ENCODE peak calls at places on chromosomes 3 and 15, in seven cellular contexts. Z is GM12891, I is K562, Y is HCT116, N is Panc1, P is breast epithelium, A is GM12892. T is an unnamed sample.
A peak's percentile ranks its signal among the peaks of the same experiment; 100 is the strongest.

GRCh38 chr15:69623521-69624513 is 171.2 kb downstream of the RPLP1 start:
- DNase-seq in Y (no peak), I (no peak), P (no peak), Z (no peak), N (no peak), A (no peak), T (no peak)

GRCh38 chr3:20846081-20846480 is 660.1 kb upstream of the SGO1 start:
- DNase-seq in P (no peak), A (no peak), N (no peak), Y (no peak), I (no peak), Z (no peak), T (no peak)

GRCh38 chr15:54462511-54462913 is 484.3 kb downstream of the UNC13C start:
- DNase-seq in Y (no peak), N (no peak), Z (no peak), I (no peak), A (no peak), P (no peak), T (no peak)

GRCh38 chr3:65619391-65620298 is 419.1 kb downstream of the MAGI1 start:
- DNase-seq in Y (no peak), A (no peak), N (no peak), P (no peak), Z (no peak), I (peak; percentile 57), T (no peak)

GRCh38 chr3:13506239-13506638 is 26.1 kb downstream of the HDAC11 start:
- DNase-seq in Z (no peak), A (no peak), I (no peak), Y (no peak), N (no peak), P (no peak), T (no peak)

GRCh38 chr3:59498995-59499394 is 449.2 kb upstream of the CFAP20DC start:
- DNase-seq in P (no peak), Y (no peak), Z (no peak), N (no peak), I (no peak), A (no peak), T (no peak)

GRCh38 chr15:28936481-28936881 is 50.7 kb downstream of the APBA2 start:
- DNase-seq in I (no peak), Y (no peak), Z (no peak), A (no peak), N (no peak), P (no peak), T (peak; percentile 52)

GRCh38 chr3:111676177-111677021 is 81.3 kb upstream of the ZBED2 start:
- DNase-seq in P (no peak), A (no peak), Y (no peak), N (no peak), I (no peak), Z (no peak), T (no peak)

GRCh38 chr3:882526-882925 is 210.3 kb upstream of the CNTN6 start:
- DNase-seq in Y (no peak), N (no peak), Z (no peak), A (no peak), I (no peak), P (no peak), T (no peak)

GRCh38 chr3:110989446-110989845 is 82.2 kb upstream of the NECTIN3 start:
- DNase-seq in Z (no peak), A (no peak), I (no peak), N (no peak), Y (no peak), P (no peak), T (no peak)

GRCh38 chr15:78642341-78642740 is 1.3 kb upstream of the CHRNB4 start:
- DNase-seq in Y (no peak), N (no peak), P (no peak), A (no peak), Z (no peak), I (no peak), T (no peak)

GRCh38 chr15:78638658-78639314 is 2.2 kb downstream of the CHRNB4 start:
- DNase-seq in Y (peak; percentile 31), A (peak; percentile 56), P (no peak), N (no peak), Z (peak; percentile 77), I (peak; percentile 71), T (no peak)

GRCh38 chr15:78640527-78640839 is 527 bp downstream of the CHRNB4 start:
- DNase-seq in I (no peak), P (no peak), A (no peak), Z (no peak), Y (no peak), N (no peak), T (no peak)

GRCh38 chr15:78641876-78642275 is 866 bp upstream of the CHRNB4 start:
- DNase-seq in I (no peak), Z (no peak), N (no peak), A (no peak), Y (no peak), P (no peak), T (no peak)

GRCh38 chr15:78640840-78641733 is at the start of gene CHRNB4:
- DNase-seq in Z (no peak), A (no peak), Y (no peak), P (no peak), I (peak; percentile 45), N (no peak), T (no peak)
- TF ChIP-seq POLR2AphosphoS5 in Z (no peak), A (no peak), Y (peak; percentile 24), P (no peak), I (no peak), N (no peak), T (no peak)

GRCh38 chr15:41967506-41968206 is 4.7 kb downstream of the EHD4 start:
- DNase-seq in P (peak; percentile 49), I (peak; percentile 21), Z (no peak), Y (no peak), A (no peak), N (no peak), T (peak; percentile 71)
- TF ChIP-seq POLR2AphosphoS5 in P (peak; percentile 19), I (no peak), Z (peak; percentile 53), Y (no peak), A (no peak), N (no peak), T (peak; percentile 9)

GRCh38 chr3:45985532-45986302 is 9.9 kb downstream of the FYCO1 start:
- DNase-seq in P (no peak), Z (no peak), I (no peak), A (no peak), N (no peak), Y (no peak), T (peak; percentile 78)

GRCh38 chr3:45988100-45988761 is 7.4 kb downstream of the FYCO1 start:
- DNase-seq in Y (no peak), A (no peak), I (no peak), P (no peak), Z (no peak), N (no peak), T (peak; percentile 67)

GRCh38 chr3:45988804-45989203 is 6.8 kb downstream of the FYCO1 start:
- DNase-seq in Y (peak; percentile 4), A (no peak), Z (no peak), I (no peak), P (no peak), N (no peak), T (no peak)

GRCh38 chr3:45986303-45986982 is 9.2 kb downstream of the FYCO1 start:
- DNase-seq in Y (no peak), I (peak; percentile 29), Z (no peak), N (peak; percentile 18), P (peak; percentile 60), A (no peak), T (peak; percentile 85)

GRCh38 chr3:45987368-45988099 is 8.1 kb downstream of the FYCO1 start:
- DNase-seq in A (no peak), P (no peak), I (no peak), N (no peak), Y (no peak), Z (no peak), T (peak; percentile 84)
- TF ChIP-seq POLR2AphosphoS5 in A (no peak), P (no peak), I (no peak), N (no peak), Y (no peak), Z (no peak), T (peak; percentile 35)

GRCh38 chr3:150687613-150688012 is 16.1 kb downstream of the ERICH6 start:
- DNase-seq in Z (no peak), I (peak; percentile 70), Y (no peak), P (no peak), N (no peak), A (no peak), T (no peak)
- TF ChIP-seq POLR2AphosphoS5 in Z (no peak), I (peak; percentile 33), Y (no peak), P (no peak), N (no peak), A (no peak), T (no peak)

DNA sequence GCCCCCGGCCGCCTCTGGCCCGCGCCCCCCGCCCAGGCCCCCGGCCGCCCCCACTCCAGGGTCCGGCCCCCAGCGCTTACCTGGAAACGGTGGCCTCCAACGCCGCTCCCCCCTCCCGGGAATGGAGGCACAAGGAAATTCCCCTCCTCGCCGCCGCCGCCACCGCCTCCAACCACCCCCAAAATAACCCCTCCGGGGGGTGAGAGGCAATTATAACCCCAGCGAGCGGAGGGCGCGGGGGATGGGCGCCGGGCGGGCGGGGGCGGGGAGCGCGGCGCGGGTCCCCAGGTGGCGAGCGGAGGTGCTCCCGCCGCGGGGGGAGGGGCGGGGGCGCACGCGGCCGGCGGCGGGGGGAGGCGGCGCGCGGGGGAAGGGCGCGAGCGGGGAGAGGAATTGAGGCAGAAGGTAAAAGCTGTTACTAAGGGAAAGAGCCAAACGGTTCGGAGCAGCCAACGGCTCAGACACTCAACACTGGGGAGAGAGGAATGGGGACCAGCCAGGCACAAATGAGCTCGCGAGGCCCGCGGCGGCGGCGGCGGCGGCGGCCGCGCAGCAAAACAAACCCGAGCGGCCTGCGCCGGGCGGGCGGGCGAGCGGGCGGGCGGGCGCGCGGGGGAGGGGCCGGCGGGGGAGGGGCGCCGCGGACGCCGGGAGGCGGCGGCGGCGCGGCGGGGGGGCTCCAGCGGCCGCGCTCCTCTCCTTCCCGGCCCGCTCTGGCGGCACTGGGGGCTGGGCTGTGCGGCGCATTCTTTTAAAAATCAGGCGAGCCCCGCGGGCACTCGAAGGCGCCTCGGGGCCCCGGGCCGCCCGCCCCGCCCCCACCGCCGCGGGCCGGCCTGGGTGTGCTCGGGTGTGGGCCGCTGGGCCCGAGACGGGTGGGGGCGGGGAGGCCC is at the start of gene TBL1XR1:
- DNase-seq in Y (peak; percentile 82), A (peak; percentile 67), I (peak; percentile 95), Z (peak; percentile 74), N (peak; percentile 48), P (peak; percentile 90), T (peak; percentile 97)
- TF ChIP-seq POLR2AphosphoS5 in Y (peak; percentile 41), A (no peak), I (peak; percentile 29), Z (no peak), N (no peak), P (peak; percentile 76), T (peak; percentile 86)

GRCh38 chr3:172380632-172381031 is 67.6 kb downstream of the GHSR start:
- DNase-seq in I (no peak), P (no peak), Z (no peak), N (no peak), Y (no peak), A (no peak), T (no peak)
- TF ChIP-seq POLR2AphosphoS5 in I (no peak), P (no peak), Z (no peak), N (no peak), Y (no peak), A (no peak), T (no peak)